ENCODE peak calls at places on chromosomes 13 and 19, in four cellular contexts. B is epithelial cell of proximal tubule, N is left ventricle myocardium inferior, O is brain microvascular endothelial cell. S is an unnamed sample.

GRCh38 chr19:48194041-48194871 is 23.8 kb downstream of the ZSWIM9 start:
- DNase-seq in B (no peak), N (no peak), O (no peak), S (peak)

GRCh38 chr13:48975926-48976676 is 389 bp downstream of the FNDC3A start:
- DNase-seq in B (no peak), N (peak), O (peak), S (peak)

GRCh38 chr19:18788782-18789421 is 2.2 kb downstream of the COMP start:
- DNase-seq in B (no peak), N (no peak), O (no peak), S (no peak)

GRCh38 chr13:37326319-37326718 is 220.9 kb upstream of the CSNK1A1L start:
- DNase-seq in B (no peak), N (no peak), O (no peak), S (peak)

GRCh38 chr19:54523403-54523802 is 20.8 kb downstream of the LAIR2 start:
- DNase-seq in B (no peak), N (no peak), O (peak), S (peak)

GRCh38 chr19:12293771-12294307 is 844 bp downstream of the ZNF44 start:
- DNase-seq in B (peak), N (peak), O (peak), S (peak)

GRCh38 chr19:52585101-52585500 is 15.0 kb downstream of the ZNF701 start:
- DNase-seq in B (no peak), N (no peak), O (no peak), S (no peak)

GRCh38 chr19:38587562-38587961 is 30.2 kb downstream of the MAP4K1 start:
- DNase-seq in B (no peak), N (no peak), O (no peak), S (no peak)

GRCh38 chr13:96172066-96172465 is 82.2 kb downstream of the HS6ST3 start:
- DNase-seq in B (no peak), N (no peak), O (no peak), S (peak)

GRCh38 chr13:31674056-31674455 is 65.3 kb upstream of the RXFP2 start:
- DNase-seq in B (no peak), N (no peak), O (no peak), S (peak)

DNA sequence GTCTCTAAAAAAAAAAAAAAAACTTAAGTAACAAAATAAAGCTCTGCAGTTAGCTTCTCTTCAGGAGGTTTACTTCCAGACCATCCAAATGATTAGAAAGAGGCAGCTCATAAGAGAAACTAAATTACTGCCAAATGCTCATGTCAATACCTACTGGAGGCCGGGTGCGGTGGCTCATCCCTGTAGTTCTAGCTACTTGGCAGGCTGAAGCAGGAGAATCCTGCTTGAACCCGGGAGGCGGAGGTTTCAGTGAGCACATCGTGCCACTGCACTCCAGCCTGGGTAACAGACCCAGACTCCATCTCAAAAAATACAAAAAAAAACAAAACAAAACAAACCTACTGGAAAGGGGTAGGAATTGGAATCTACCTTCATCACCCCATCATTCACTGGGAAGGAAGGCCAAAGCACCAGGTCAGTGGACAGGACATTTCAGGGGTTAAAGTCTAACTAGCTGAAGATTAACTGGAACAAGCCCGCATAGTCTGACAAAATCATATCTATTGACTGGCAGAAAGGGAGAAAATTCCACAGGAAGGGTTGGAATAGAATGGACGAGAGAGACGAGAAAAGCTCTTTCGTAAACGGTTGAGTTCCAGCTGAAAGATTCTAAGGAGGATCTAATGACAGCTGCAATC is 1.3 kb downstream of the ZFP14 start:
- DNase-seq in B (peak), N (no peak), O (no peak), S (no peak)
- H3K4me3 ChIP-seq in B (peak), N (peak), O (no peak), S (peak)

DNA sequence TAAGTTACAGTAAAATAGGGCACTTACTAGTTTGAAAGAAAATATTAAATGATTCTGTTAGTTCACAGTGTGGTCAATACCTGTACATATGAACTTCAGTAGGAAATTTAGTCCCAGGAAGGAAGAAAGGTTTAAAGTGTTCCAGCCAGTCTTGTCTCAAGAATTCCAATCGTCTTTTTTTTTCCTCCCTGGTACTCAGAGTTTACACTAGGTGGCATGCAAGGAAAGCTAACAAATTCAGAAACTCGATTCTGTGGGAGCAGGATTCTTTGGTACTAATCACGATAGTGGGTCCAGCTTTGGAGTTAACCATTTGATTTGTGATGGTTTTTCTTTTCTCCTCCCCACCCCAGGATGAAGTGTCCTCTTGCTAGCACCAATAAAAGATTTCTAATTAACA is 43.6 kb downstream of the POLR1D start:
- DNase-seq in B (no peak), N (no peak), O (no peak), S (no peak)
- TF ChIP-seq CTCF in B (peak), N (peak), O (peak), S (peak)

DNA sequence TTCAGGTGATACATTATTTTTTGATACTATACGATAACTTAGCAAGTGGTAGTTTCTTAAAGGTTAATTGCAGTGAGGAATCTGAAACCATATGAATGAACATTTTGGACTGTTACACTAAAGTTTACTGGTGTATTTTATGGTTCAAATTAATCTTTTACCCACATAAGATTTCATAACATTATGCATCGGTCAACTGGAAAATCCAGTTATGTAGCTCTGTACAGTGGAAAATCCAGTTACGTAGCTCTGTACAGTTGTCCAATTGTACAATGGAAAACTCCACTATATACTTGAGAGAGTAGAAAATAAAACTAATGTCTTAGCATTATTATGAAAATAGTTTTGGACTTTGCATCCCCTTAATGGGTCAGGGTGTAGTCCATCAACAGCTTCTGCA is 2.0 kb upstream of the UBAC2 start:
- DNase-seq in B (no peak), N (no peak), O (no peak), S (no peak)
- H3K4me3 ChIP-seq in B (no peak), N (no peak), O (no peak), S (no peak)

GRCh38 chr19:35851213-35852028 is 883 bp downstream of the NPHS1 start:
- DNase-seq in B (no peak), N (no peak), O (no peak), S (no peak)
- TF ChIP-seq CTCF in B (peak), N (no peak), O (no peak), S (no peak)

DNA sequence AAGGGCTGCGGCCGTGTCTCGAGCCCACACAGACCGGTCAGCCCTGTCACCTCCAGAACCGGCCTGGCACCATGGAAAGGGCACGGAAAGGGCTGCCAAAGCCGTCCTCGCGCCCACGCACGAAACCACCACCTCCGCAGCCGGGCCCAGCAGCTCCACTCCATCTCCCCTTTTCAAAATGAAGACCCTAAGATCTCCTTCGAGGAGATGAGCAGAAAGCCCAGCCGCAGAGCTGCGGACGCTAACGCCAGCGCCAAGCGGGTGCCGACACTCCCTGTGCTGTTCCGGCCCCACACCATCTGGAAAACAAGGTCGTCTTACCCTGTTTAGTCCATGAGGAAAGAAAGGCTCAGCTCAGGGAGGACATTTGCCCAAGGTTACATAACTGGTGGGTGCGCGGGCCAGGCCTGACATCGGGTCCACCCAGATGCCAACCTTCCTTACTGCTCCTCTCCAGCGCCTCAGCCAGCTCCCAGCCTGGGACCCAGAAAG is 131.1 kb downstream of the FOXO1 start:
- DNase-seq in B (no peak), N (no peak), O (no peak), S (no peak)
- H3K4me3 ChIP-seq in B (no peak), N (no peak), O (no peak), S (no peak)

GRCh38 chr19:49613374-49613773 is 22.4 kb downstream of the PRR12 start:
- DNase-seq in B (no peak), N (no peak), O (peak), S (no peak)

GRCh38 chr19:49616532-49616931 is 23.4 kb downstream of the RRAS start:
- DNase-seq in B (no peak), N (no peak), O (no peak), S (no peak)

GRCh38 chr19:49615861-49616260 is 24.1 kb downstream of the RRAS start:
- DNase-seq in B (no peak), N (no peak), O (no peak), S (no peak)

GRCh38 chr19:49616945-49617344 is 23.0 kb downstream of the RRAS start:
- DNase-seq in B (no peak), N (no peak), O (no peak), S (no peak)

GRCh38 chr19:49614096-49614857 is 23.3 kb downstream of the PRR12 start:
- DNase-seq in B (no peak), N (no peak), O (peak), S (peak)
- TF ChIP-seq CTCF in B (no peak), N (no peak), O (peak), S (peak)

DNA sequence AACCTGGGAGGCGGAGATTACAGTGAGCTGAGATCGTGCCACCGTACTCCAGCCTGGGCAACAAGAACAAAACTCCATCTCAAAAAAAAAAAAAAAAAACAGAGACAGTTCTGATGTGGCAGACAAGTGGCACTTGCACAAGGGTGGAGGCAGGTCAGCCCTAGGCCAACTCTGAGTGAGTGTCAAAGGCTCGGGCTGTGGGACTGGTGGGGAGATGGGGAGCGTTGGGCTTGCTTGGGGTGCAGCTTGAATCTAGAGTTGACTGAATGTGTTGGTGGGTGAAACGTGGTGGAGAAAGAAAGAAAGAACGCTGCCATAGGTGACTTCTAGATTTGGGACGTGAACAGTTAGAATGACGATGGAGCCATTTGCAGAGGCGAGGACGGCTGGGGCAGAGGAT is 121.3 kb upstream of the SPACA7 start:
- DNase-seq in B (no peak), N (no peak), O (no peak), S (no peak)
- H3K4me3 ChIP-seq in B (no peak), N (no peak), O (no peak), S (no peak)

GRCh38 chr13:72218966-72219365 is 352.0 kb upstream of the DACH1 start:
- DNase-seq in B (no peak), N (no peak), O (no peak), S (no peak)

GRCh38 chr13:72217142-72217541 is 350.1 kb upstream of the DACH1 start:
- DNase-seq in B (no peak), N (no peak), O (no peak), S (no peak)

DNA sequence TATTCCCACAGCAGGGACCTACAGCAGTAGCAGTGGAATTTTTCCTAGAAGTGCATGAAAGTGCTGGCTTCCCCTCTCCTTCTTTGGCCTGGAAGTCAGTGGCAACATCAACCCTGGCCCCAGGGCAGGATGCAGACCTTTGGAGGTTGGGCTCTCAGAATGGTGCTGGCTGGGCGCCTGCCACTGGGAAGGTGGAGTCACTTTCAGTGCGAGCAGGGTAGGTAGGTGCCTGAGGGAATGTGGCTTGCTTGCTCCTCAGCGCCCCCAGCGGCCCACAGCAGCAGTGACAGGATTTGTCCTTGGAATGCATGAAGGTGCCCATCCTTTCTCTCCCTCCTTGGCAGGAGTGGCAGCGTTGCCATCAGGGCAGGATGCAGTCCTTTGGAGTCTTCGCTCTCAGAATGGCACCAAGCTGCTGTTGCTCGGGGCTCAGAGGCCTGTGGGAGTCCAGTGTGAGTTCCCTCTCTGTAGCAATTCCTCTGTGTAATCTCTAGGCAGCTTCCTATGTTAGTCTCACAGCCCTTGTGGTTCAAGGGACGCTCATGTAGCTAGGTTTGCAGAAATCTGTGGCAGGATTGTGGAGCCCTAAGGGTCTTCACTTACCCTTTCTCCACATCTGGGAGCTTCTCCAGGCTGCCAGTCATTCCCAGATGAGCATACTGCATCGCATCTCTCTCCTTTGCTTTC is 354.4 kb upstream of the DACH1 start:
- DNase-seq in B (no peak), N (no peak), O (no peak), S (peak)
- TF ChIP-seq CTCF in B (peak), N (peak), O (peak), S (peak)

DNA sequence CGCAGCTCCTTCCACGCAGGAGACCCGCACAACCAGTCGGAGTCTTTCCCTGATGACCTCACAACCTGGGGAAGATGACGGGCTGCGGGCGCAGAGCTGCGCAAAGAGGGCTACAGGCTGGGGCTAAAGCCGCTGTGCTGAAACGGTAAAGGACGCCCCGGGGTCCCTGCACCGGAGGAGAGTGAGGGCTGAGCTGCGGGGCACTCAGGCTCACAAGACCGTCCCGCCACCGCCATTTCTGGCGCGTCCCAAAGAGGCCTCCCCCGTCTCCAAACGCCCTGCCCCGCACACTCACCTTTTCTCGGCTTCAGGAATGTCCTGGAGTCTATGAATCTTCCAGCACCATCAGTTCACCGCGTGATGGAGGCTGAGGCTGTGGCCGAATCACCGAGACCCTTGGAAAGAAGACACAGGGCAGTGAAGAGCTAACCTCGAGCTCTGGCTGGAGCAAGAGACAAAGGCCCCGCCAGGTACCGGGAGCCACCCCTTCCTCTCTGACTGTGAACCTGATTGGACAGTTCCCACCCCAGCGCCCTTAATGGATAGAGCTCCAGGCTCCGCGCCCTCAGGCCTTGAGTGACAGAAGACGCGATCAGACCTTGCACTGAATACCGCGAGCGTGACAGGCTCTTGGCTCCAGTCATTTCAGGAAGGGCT is 41.8 kb upstream of the ZNF429 start:
- DNase-seq in B (peak), N (peak), O (no peak), S (no peak)
- H3K4me3 ChIP-seq in B (peak), N (peak), O (peak), S (no peak)

GRCh38 chr19:4733755-4734345 is 10.2 kb upstream of the DPP9 start:
- DNase-seq in B (no peak), N (no peak), O (no peak), S (no peak)

GRCh38 chr19:4732680-4733114 is 9.1 kb upstream of the DPP9 start:
- DNase-seq in B (no peak), N (peak), O (no peak), S (peak)

GRCh38 chr19:4730740-4731171 is 7.1 kb upstream of the DPP9 start:
- DNase-seq in B (no peak), N (no peak), O (no peak), S (no peak)
- TF ChIP-seq CTCF in B (peak), N (peak), O (peak), S (peak)